ENCODE peak calls at places on chromosomes 12 and 14, in four cellular contexts. N is H1, H is HepG2, D is K562. S is an unnamed sample.

GRCh38 chr14:68593806-68594536 is 198.9 kb downstream of the ZFP36L1 start:
- DNase-seq in H (peak), N (no peak), D (no peak), S (no peak)

GRCh38 chr12:674272-674781 is 11.1 kb upstream of the NINJ2 start:
- DNase-seq in D (peak), N (no peak), H (no peak), S (peak)

GRCh38 chr12:43789941-43790340 is 16.2 kb downstream of the TWF1 start:
- DNase-seq in D (no peak), N (no peak), H (no peak), S (no peak)

GRCh38 chr12:106865685-106866084 is 90.0 kb upstream of the TMEM263 start:
- DNase-seq in H (no peak), D (no peak), N (no peak), S (no peak)

GRCh38 chr14:92451755-92452154 is 61.8 kb upstream of the RIN3 start:
- DNase-seq in N (no peak), H (no peak), D (no peak), S (no peak)

GRCh38 chr12:102962532-102962931 is 5.1 kb downstream of the ASCL1 start:
- DNase-seq in N (no peak), H (no peak), D (no peak), S (no peak)

GRCh38 chr12:79187032-79187431 is 322.5 kb downstream of the SYT1 start:
- DNase-seq in D (no peak), N (no peak), H (no peak), S (no peak)

GRCh38 chr14:104689620-104690265 is 325 bp downstream of the INF2 start:
- DNase-seq in N (no peak), D (no peak), H (no peak), S (no peak)

GRCh38 chr12:65123435-65124063 is 2.4 kb upstream of the WIF1 start:
- DNase-seq in D (no peak), H (peak), N (no peak), S (peak)

GRCh38 chr14:72952171-72952570 is 25.9 kb downstream of the DCAF4 start:
- DNase-seq in H (no peak), D (no peak), N (no peak), S (no peak)

GRCh38 chr12:66152732-66153131 is 17.1 kb downstream of the TMBIM4 start:
- DNase-seq in D (no peak), N (no peak), H (no peak), S (no peak)

GRCh38 chr12:63228853-63229252 is 77.9 kb upstream of the AVPR1A start:
- DNase-seq in N (no peak), D (no peak), H (no peak), S (no peak)

GRCh38 chr12:11885261-11886038 is 185.3 kb upstream of the BCL2L14 start:
- DNase-seq in N (no peak), H (peak), D (no peak), S (no peak)

GRCh38 chr12:92558806-92559205 is 144.0 kb upstream of the PLEKHG7 start:
- DNase-seq in N (no peak), H (no peak), D (no peak), S (no peak)

GRCh38 chr12:42589465-42590323 is at the start of gene PRICKLE1:
- DNase-seq in N (no peak), H (no peak), D (peak), S (no peak)

GRCh38 chr12:68236421-68237059 is 10.9 kb upstream of the IL26 start:
- DNase-seq in D (peak), N (no peak), H (peak), S (peak)

GRCh38 chr14:53955671-53956426 is 776 bp downstream of the BMP4 start:
- DNase-seq in N (no peak), D (no peak), H (peak), S (no peak)

GRCh38 chr12:30822385-30823139 is 67.8 kb upstream of the CAPRIN2 start:
- DNase-seq in D (no peak), H (no peak), N (no peak), S (no peak)

GRCh38 chr12:126781593-126781992 is 1485.4 kb upstream of the TMEM132C start:
- DNase-seq in N (no peak), H (no peak), D (peak), S (no peak)

GRCh38 chr12:132559652-132560420 is 50.5 kb downstream of the LRCOL1 start:
- DNase-seq in D (peak), H (peak), N (no peak), S (no peak)

GRCh38 chr12:91991397-91992187 is 154.1 kb downstream of the BTG1 start:
- DNase-seq in H (no peak), D (no peak), N (no peak), S (peak)

GRCh38 chr12:46371718-46372130 is 849 bp downstream of the SLC38A2 start:
- DNase-seq in N (no peak), D (peak), H (no peak), S (no peak)

GRCh38 chr12:13913371-13913770 is 68.0 kb downstream of the GRIN2B start:
- DNase-seq in D (no peak), H (no peak), N (no peak), S (no peak)

GRCh38 chr14:101068293-101068957 is 164.9 kb upstream of the RTL1 start:
- DNase-seq in H (no peak), N (no peak), D (no peak), S (no peak)

GRCh38 chr12:72679147-72679757 is 407.1 kb downstream of the TRHDE start:
- DNase-seq in N (no peak), D (no peak), H (no peak), S (no peak)

GRCh38 chr12:72681028-72681427 is 408.9 kb downstream of the TRHDE start:
- DNase-seq in N (no peak), H (no peak), D (no peak), S (no peak)

GRCh38 chr12:72673853-72674252 is 401.7 kb downstream of the TRHDE start:
- DNase-seq in D (no peak), H (no peak), N (no peak), S (peak)

GRCh38 chr12:72677187-72677586 is 405.0 kb downstream of the TRHDE start:
- DNase-seq in D (no peak), H (no peak), N (no peak), S (no peak)
- TF ChIP-seq HDAC2 in D (no peak), H (no peak), N (no peak), S (no peak)

DNA sequence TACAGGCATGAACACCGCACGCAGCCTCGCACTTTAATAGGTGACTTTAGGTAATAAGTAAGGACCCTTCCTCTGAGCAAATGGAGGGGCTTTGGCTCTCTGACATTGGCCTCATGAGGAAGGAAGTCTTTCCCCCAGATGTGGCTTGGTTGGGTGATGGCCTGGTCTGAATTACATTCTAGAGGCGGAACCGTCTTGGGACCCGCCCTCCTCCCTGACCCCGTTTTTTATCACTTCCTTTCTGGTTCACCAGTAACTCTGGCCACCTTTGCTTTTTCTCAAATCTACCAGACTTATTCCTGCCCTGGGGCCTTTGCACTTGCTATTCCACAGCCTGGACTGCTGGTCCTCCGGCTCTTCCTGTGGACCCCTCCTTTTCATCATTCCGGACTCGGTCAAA is 13.4 kb downstream of the ALDH2 start:
- DNase-seq in N (no peak), D (no peak), H (no peak), S (no peak)
- TF ChIP-seq ATF2 in N (no peak), D (no peak), H (no peak), S (no peak)

DNA sequence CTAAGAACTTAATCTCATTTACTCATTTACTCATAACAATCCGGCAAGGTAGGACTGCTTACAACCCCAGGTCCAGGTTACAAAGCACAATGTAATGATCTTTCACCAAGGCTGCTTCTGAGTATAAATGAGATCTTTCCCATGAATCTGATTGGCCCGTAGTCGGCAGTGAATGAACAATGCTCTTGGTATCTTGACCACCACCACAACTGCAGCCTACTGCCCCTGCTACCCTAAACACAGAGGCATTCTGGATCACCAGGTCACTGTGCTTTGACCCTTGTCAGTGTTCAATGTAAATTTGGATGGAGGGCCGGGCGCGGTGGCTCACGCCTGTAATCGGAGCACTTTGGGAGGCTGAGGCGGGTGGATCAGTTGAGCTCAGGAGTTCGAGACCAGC is 15.9 kb downstream of the FAM181A start:
- DNase-seq in H (no peak), D (no peak), N (no peak), S (no peak)
- TF ChIP-seq HDAC2 in H (no peak), D (no peak), N (no peak), S (no peak)

GRCh38 chr12:69240625-69240984 is 1.2 kb downstream of the CPSF6 start:
- DNase-seq in N (no peak), H (no peak), D (no peak), S (no peak)
- TF ChIP-seq ATF2 in N (no peak), H (no peak), D (no peak), S (no peak)

GRCh38 chr14:51666070-51666469 is 14.4 kb downstream of the FRMD6 start:
- DNase-seq in N (no peak), D (no peak), H (no peak), S (no peak)
- TF ChIP-seq HDAC2 in N (no peak), D (no peak), H (no peak), S (no peak)

DNA sequence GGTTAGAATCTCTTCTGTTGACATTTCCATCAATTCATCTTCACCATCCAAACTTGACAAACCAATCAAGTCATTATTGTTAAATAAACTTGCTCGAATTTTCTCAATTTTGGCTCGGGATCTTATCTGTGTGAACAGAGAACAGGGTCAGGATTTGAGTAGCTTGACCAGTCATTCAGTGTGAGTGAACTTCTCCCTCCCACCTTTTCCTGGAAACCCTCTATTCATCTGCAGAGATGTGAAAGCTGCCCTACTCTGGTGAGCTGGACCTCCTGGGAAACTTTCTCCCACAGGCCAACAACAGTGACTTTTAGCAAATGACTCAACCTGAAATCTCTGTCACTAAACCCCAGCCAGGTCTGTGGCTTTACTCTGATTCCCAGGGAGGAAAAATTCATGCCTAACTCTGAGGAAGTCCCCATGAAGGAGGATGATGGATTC is 57.8 kb downstream of the TRAFD1 start:
- DNase-seq in H (no peak), N (no peak), D (peak), S (peak)
- TF ChIP-seq ATF2 in H (no peak), N (no peak), D (no peak), S (peak)

GRCh38 chr12:69972136-69972535 is 147.1 kb downstream of the MYRFL start:
- DNase-seq in H (no peak), N (no peak), D (no peak), S (no peak)

GRCh38 chr12:69966409-69966808 is 141.4 kb downstream of the MYRFL start:
- DNase-seq in H (peak), D (no peak), N (no peak), S (no peak)

GRCh38 chr12:69966839-69967238 is 141.8 kb downstream of the MYRFL start:
- DNase-seq in D (no peak), N (no peak), H (no peak), S (no peak)

DNA sequence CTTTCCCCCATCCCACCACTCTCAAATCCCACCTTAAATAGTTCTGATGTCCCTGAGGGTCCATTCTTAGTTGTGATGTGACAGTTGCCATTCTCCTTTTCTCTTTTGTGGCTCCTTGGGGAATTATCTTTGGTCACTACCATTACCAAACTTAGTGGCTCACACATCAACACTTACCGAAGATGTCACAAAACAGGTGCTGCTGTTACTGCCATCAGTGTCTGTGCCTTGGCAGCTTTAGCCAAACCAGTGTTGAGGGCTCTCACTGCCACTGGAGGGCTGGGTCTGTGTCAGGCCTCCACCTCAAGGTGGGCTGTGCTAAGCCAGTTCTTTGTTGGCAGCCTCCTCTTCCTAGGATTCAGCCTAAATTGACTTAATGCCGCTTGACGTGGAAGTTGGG is 144.0 kb downstream of the MYRFL start:
- DNase-seq in H (no peak), D (no peak), N (no peak), S (no peak)
- TF ChIP-seq HDAC2 in H (no peak), D (no peak), N (no peak), S (no peak)

GRCh38 chr14:99125113-99125512 is 146.9 kb downstream of the BCL11B start:
- DNase-seq in D (no peak), N (no peak), H (no peak), S (no peak)

GRCh38 chr14:99128185-99128584 is 143.8 kb downstream of the BCL11B start:
- DNase-seq in N (no peak), H (no peak), D (no peak), S (no peak)

GRCh38 chr14:99124482-99125104 is 147.4 kb downstream of the BCL11B start:
- DNase-seq in D (no peak), H (no peak), N (no peak), S (no peak)

GRCh38 chr14:99127651-99128167 is 144.3 kb downstream of the BCL11B start:
- DNase-seq in H (no peak), D (no peak), N (no peak), S (no peak)

GRCh38 chr14:99125616-99126431 is 146.2 kb downstream of the BCL11B start:
- DNase-seq in N (no peak), H (peak), D (no peak), S (no peak)
- TF ChIP-seq ATF2 in N (no peak), H (no peak), D (no peak), S (no peak)

DNA sequence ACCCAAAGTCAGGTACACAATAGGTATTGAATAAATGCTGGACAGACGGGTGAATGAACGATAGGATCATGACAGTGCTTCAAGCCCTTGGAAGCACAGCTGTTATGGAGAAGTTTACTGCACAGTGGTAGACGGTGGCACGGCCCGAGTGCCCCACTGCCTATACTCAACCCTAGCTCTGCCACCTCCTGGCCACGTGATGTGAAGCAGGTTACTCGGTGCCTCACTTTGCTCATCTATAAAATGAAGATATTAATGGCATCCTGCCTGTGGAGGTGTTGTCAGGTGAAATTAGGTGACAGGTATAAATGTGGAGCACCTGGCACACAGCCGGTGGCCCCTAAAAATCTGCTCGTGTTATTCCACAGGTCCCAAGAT is 5.8 kb downstream of the ASB2 start:
- DNase-seq in H (peak), D (no peak), N (no peak), S (no peak)
- TF ChIP-seq HDAC2 in H (no peak), D (no peak), N (no peak), S (no peak)

S was measured in GM12878.